ENCODE peak calls at places on chromosomes 1 and 21, in nine cellular contexts. X, Q, C, L, J, T, I, P and O are unnamed samples.

GRCh38 chr1:19481826-19482398 is 3.4 kb downstream of the CAPZB start:
- DNase-seq in X (no peak), Q (no peak), C (no peak), L (no peak), J (no peak), T (no peak), I (no peak), P (no peak), O (no peak)

GRCh38 chr1:12618661-12619395 is 818 bp upstream of the DHRS3 start:
- DNase-seq in X (peak; percentile 65), Q (peak; percentile 91), C (peak; percentile 43), L (no peak), J (no peak), T (peak; percentile 88), I (peak; percentile 59), P (peak; percentile 95), O (peak; percentile 95)

GRCh38 chr1:41848216-41848952 is 70.3 kb downstream of the HIVEP3 start:
- DNase-seq in X (no peak), Q (no peak), C (no peak), L (no peak), J (no peak), T (no peak), I (no peak), P (no peak), O (no peak)

GRCh38 chr21:44834231-44834950 is 16.5 kb upstream of the SUMO3 start:
- DNase-seq in X (peak; percentile 22), Q (no peak), C (no peak), L (no peak), J (no peak), T (no peak), I (no peak), P (no peak), O (no peak)

GRCh38 chr1:45499415-45499769 is 481 bp downstream of the CCDC163 start:
- DNase-seq in X (no peak), Q (peak; percentile 24), C (peak; percentile 61), L (no peak), J (no peak), T (peak; percentile 55), I (no peak), P (no peak), O (no peak)

GRCh38 chr1:184061396-184062003 is 10.0 kb downstream of the TSEN15 start:
- DNase-seq in X (no peak), Q (no peak), C (no peak), L (no peak), J (no peak), T (no peak), I (no peak), P (no peak), O (no peak)

GRCh38 chr21:36193200-36193599 is 36.6 kb downstream of the DOP1B start:
- DNase-seq in X (no peak), Q (no peak), C (no peak), L (no peak), J (no peak), T (no peak), I (no peak), P (no peak), O (no peak)

GRCh38 chr1:230348386-230349022 is 77.6 kb downstream of the PGBD5 start:
- DNase-seq in X (no peak), Q (no peak), C (no peak), L (no peak), J (no peak), T (no peak), I (no peak), P (no peak), O (no peak)

GRCh38 chr1:58266242-58266641 is 280.3 kb downstream of the OMA1 start:
- DNase-seq in X (no peak), Q (no peak), C (no peak), L (no peak), J (no peak), T (no peak), I (no peak), P (no peak), O (peak; percentile 64)

GRCh38 chr1:161216945-161217712 is 2.0 kb downstream of the FCER1G start:
- DNase-seq in X (no peak), Q (peak; percentile 66), C (no peak), L (no peak), J (no peak), T (no peak), I (no peak), P (no peak), O (no peak)

GRCh38 chr1:208029381-208030319 is 118.7 kb upstream of the CD34 start:
- DNase-seq in X (no peak), Q (no peak), C (no peak), L (no peak), J (no peak), T (no peak), I (no peak), P (no peak), O (no peak)

GRCh38 chr1:216596298-216596947 is 126.8 kb downstream of the ESRRG start:
- DNase-seq in X (no peak), Q (no peak), C (peak; percentile 56), L (no peak), J (no peak), T (no peak), I (no peak), P (no peak), O (no peak)

GRCh38 chr21:42747746-42748351 is 94.4 kb downstream of the PDE9A start:
- DNase-seq in X (no peak), Q (peak; percentile 48), C (no peak), L (no peak), J (no peak), T (no peak), I (no peak), P (no peak), O (no peak)
- TF ChIP-seq EP300 in X (no peak), Q (peak; percentile 66), C (no peak), L (no peak), J (peak; percentile 24), T (no peak), I (no peak), P (no peak), O (peak; percentile 41)

GRCh38 chr1:61076728-61077675 is 5.4 kb upstream of the NFIA start:
- DNase-seq in X (peak; percentile 87), Q (peak; percentile 91), C (peak; percentile 88), L (peak; percentile 92), J (peak; percentile 91), T (peak; percentile 93), I (peak; percentile 59), P (peak; percentile 71), O (peak; percentile 96)
- TF ChIP-seq CTCF in X (no peak), Q (no peak), C (no peak), L (no peak), J (no peak), T (no peak), I (no peak), P (no peak), O (no peak)

GRCh38 chr21:14383596-14384210 is 757 bp upstream of the HSPA13 start:
- DNase-seq in X (no peak), Q (no peak), C (no peak), L (peak; percentile 10), J (no peak), T (no peak), I (no peak), P (no peak), O (no peak)
- TF ChIP-seq EP300 in X (no peak), Q (no peak), C (no peak), L (no peak), J (no peak), T (no peak), I (no peak), P (no peak), O (no peak)

GRCh38 chr1:111908222-111908621 is 81.2 kb downstream of the KCND3 start:
- DNase-seq in X (no peak), Q (no peak), C (no peak), L (no peak), J (no peak), T (no peak), I (no peak), P (no peak), O (no peak)
- TF ChIP-seq CTCF in X (no peak), Q (no peak), C (no peak), L (no peak), J (no peak), T (no peak), I (no peak), P (no peak), O (no peak)

GRCh38 chr1:1630191-1630964 is 1.6 kb upstream of the MMP23B start:
- DNase-seq in X (peak; percentile 69), Q (peak; percentile 89), C (peak; percentile 57), L (peak; percentile 67), J (peak; percentile 91), T (no peak), I (peak; percentile 40), P (no peak), O (peak; percentile 93)
- TF ChIP-seq EP300 in X (no peak), Q (no peak), C (no peak), L (no peak), J (no peak), T (no peak), I (no peak), P (no peak), O (no peak)